ENCODE peak calls at places on chromosomes 12 and 14, in seven cellular contexts. One of them, this sample, is unnamed.

GRCh38 chr14:49549446-49549845 is 36.7 kb downstream of the RPS29 start:
- DNase-seq in hepatocyte: no peak
- DNase-seq in kidney: no peak
- DNase-seq in GM23338: no peak
- DNase-seq in Peyer's patch: no peak
- DNase-seq in CD8-positive, alpha-beta memory T cell: no peak
- DNase-seq in neuronal stem cell: no peak
- DNase-seq in this sample: no peak

GRCh38 chr12:562634-563033 is 100.6 kb downstream of the NINJ2 start:
- DNase-seq in kidney: no peak
- DNase-seq in hepatocyte: no peak
- DNase-seq in Peyer's patch: no peak
- DNase-seq in neuronal stem cell: no peak
- DNase-seq in GM23338: no peak
- DNase-seq in CD8-positive, alpha-beta memory T cell: peak; percentile 19
- DNase-seq in this sample: no peak

GRCh38 chr14:52913271-52913670 is 37.6 kb downstream of the FERMT2 start:
- DNase-seq in CD8-positive, alpha-beta memory T cell: no peak
- DNase-seq in hepatocyte: no peak
- DNase-seq in Peyer's patch: no peak
- DNase-seq in neuronal stem cell: no peak
- DNase-seq in kidney: no peak
- DNase-seq in GM23338: no peak
- DNase-seq in this sample: no peak

GRCh38 chr12:75979181-75979580 is 52.4 kb downstream of the PHLDA1 start:
- DNase-seq in hepatocyte: no peak
- DNase-seq in Peyer's patch: no peak
- DNase-seq in GM23338: no peak
- DNase-seq in kidney: no peak
- DNase-seq in neuronal stem cell: no peak
- DNase-seq in CD8-positive, alpha-beta memory T cell: peak; percentile 16
- DNase-seq in this sample: no peak

GRCh38 chr14:72604133-72604532 is 289.8 kb downstream of the DPF3 start:
- DNase-seq in kidney: no peak
- DNase-seq in neuronal stem cell: no peak
- DNase-seq in hepatocyte: no peak
- DNase-seq in CD8-positive, alpha-beta memory T cell: no peak
- DNase-seq in GM23338: no peak
- DNase-seq in Peyer's patch: no peak
- DNase-seq in this sample: no peak

GRCh38 chr14:64878775-64879634 is 702 bp downstream of the SPTB start:
- DNase-seq in GM23338: peak; percentile 54
- DNase-seq in Peyer's patch: no peak
- DNase-seq in neuronal stem cell: peak; percentile 17
- DNase-seq in hepatocyte: peak; percentile 23
- DNase-seq in CD8-positive, alpha-beta memory T cell: peak; percentile 4
- DNase-seq in kidney: no peak
- DNase-seq in this sample: no peak

GRCh38 chr14:32102152-32102787 is 25.2 kb downstream of the ARHGAP5 start:
- DNase-seq in kidney: no peak
- DNase-seq in hepatocyte: no peak
- DNase-seq in CD8-positive, alpha-beta memory T cell: no peak
- DNase-seq in Peyer's patch: no peak
- DNase-seq in GM23338: no peak
- DNase-seq in neuronal stem cell: no peak
- DNase-seq in this sample: no peak

GRCh38 chr14:103126873-103127304 is 3.6 kb downstream of the TNFAIP2 start:
- DNase-seq in Peyer's patch: no peak
- DNase-seq in kidney: peak; percentile 84
- DNase-seq in GM23338: peak; percentile 91
- DNase-seq in neuronal stem cell: peak; percentile 72
- DNase-seq in CD8-positive, alpha-beta memory T cell: no peak
- DNase-seq in hepatocyte: peak; percentile 92
- DNase-seq in this sample: no peak

GRCh38 chr12:130904064-130904463 is 32.2 kb downstream of the RAN start:
- DNase-seq in kidney: no peak
- DNase-seq in hepatocyte: no peak
- DNase-seq in CD8-positive, alpha-beta memory T cell: no peak
- DNase-seq in neuronal stem cell: no peak
- DNase-seq in GM23338: no peak
- DNase-seq in Peyer's patch: no peak
- DNase-seq in this sample: no peak

GRCh38 chr12:102067574-102068258 is 5.9 kb upstream of the WASHC3 start:
- DNase-seq in kidney: no peak
- DNase-seq in GM23338: no peak
- DNase-seq in Peyer's patch: no peak
- DNase-seq in neuronal stem cell: no peak
- DNase-seq in hepatocyte: no peak
- DNase-seq in CD8-positive, alpha-beta memory T cell: no peak
- DNase-seq in this sample: no peak

GRCh38 chr12:102064476-102064875 is 2.7 kb upstream of the WASHC3 start:
- DNase-seq in hepatocyte: no peak
- DNase-seq in neuronal stem cell: no peak
- DNase-seq in Peyer's patch: no peak
- DNase-seq in GM23338: no peak
- DNase-seq in CD8-positive, alpha-beta memory T cell: no peak
- DNase-seq in kidney: no peak
- DNase-seq in this sample: no peak

GRCh38 chr12:102069707-102070106 is 7.9 kb upstream of the WASHC3 start:
- DNase-seq in hepatocyte: no peak
- DNase-seq in Peyer's patch: no peak
- DNase-seq in CD8-positive, alpha-beta memory T cell: no peak
- DNase-seq in neuronal stem cell: no peak
- DNase-seq in kidney: no peak
- DNase-seq in GM23338: no peak
- DNase-seq in this sample: no peak
- H3K27ac ChIP-seq in hepatocyte: no peak overlapping the region
- H3K27ac ChIP-seq in Peyer's patch: no peak overlapping the region
- H3K27ac ChIP-seq in CD8-positive, alpha-beta memory T cell: no peak overlapping the region
- H3K27ac ChIP-seq in neuronal stem cell: no peak overlapping the region
- H3K27ac ChIP-seq in kidney: no peak overlapping the region
- H3K27ac ChIP-seq in GM23338: no peak overlapping the region
- H3K27ac ChIP-seq in this sample: no peak overlapping the region

DNA sequence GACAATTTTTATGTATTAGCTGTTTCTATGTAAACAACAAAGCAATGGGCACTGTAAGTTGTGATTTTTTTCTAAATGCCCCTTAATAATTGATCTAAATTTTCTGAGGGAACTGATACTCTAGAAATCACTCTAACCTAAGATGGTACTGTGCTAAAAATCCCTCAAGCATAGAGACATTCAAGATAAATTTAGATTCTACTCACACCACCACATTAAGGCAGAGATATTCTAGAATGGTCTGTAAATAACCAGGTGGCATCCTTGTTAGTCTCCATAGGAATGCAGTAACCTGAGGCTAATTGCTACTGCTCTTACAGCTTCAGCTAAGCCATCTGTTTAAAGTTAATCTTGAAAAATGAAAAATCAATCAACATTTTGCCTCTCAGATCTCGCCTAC is 87.3 kb downstream of the SLC41A2 start:
- DNase-seq in kidney: no peak
- DNase-seq in neuronal stem cell: no peak
- DNase-seq in Peyer's patch: no peak
- DNase-seq in CD8-positive, alpha-beta memory T cell: no peak
- DNase-seq in hepatocyte: no peak
- DNase-seq in GM23338: peak; percentile 40
- DNase-seq in this sample: no peak
- H3K36me3 ChIP-seq in kidney: no peaks in the 10 kb centered on the region
- H3K36me3 ChIP-seq in neuronal stem cell: no peaks in the 10 kb centered on the region
- H3K36me3 ChIP-seq in Peyer's patch: no peaks in the 10 kb centered on the region
- H3K36me3 ChIP-seq in CD8-positive, alpha-beta memory T cell: no peaks in the 10 kb centered on the region
- H3K36me3 ChIP-seq in hepatocyte: no peaks in the 10 kb centered on the region
- H3K36me3 ChIP-seq in GM23338: no peaks in the 10 kb centered on the region
- H3K36me3 ChIP-seq in this sample: no peaks in the 10 kb centered on the region

DNA sequence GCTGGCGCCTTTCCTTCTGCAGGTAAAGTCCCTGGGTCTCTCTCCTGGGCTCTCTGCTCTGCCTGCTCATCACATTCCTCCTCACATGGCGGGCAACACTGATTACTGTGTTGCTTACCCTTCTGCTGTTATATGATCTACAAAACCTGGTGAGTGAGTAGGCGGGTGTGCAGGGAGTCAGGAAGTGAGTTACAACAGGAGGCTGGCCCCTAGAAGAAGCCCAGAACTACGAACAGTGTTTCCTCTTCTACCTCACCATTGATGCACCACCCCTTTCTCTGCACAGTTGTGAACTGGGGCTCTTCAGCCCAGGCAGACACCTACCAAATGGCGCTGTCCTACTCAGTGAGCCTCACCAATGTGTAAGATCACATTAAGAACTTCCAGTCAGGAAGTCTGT is 4.9 kb upstream of the KLHL33 start:
- DNase-seq in GM23338: no peak
- DNase-seq in CD8-positive, alpha-beta memory T cell: peak; percentile 14
- DNase-seq in Peyer's patch: peak; percentile 27
- DNase-seq in kidney: no peak
- DNase-seq in hepatocyte: no peak
- DNase-seq in neuronal stem cell: no peak
- DNase-seq in this sample: no peak
- H3K4me1 ChIP-seq in GM23338: no peaks in the 10 kb centered on the region
- H3K4me1 ChIP-seq in CD8-positive, alpha-beta memory T cell: peaks cover 22% of the 10 kb centered on the region
- H3K4me1 ChIP-seq in Peyer's patch: no peaks in the 10 kb centered on the region
- H3K4me1 ChIP-seq in kidney: no peaks in the 10 kb centered on the region
- H3K4me1 ChIP-seq in hepatocyte: peaks cover 4% of the 10 kb centered on the region
- H3K4me1 ChIP-seq in neuronal stem cell: no peaks in the 10 kb centered on the region
- H3K4me1 ChIP-seq in this sample: no peaks in the 10 kb centered on the region

DNA sequence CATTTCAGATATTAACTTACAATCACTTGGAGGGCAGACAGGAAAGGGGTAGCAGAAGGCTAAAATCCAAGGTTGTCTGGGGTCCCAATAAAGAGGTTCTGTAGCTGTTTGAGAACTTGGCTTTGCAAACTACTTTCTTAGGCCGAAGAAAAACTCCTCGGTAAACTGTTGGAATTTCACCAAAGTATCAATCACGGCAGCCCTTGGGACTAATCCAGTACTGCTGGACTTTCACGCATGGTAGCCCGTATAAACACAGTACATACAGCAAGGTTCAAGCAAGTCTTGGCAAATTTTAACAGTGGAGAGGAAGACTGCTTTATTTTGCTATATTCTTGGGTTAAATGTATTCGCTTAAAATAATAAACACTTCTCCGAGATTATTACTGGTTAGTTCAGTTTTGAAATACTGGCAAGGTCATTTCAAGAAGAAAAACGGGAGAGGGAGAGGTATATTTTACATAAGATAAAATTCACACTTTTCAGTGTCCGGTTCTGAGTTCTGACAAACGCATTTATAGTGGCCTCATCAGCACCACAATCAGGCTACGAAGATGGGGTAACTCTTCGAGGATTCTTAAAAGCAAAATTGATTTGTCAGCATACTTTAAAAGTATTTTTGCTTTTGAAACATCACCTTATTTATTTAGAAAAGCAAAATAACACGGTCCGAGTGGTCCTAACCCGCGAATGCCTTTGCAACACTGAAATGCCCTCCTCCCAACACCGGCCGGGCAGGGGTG is 1.3 kb downstream of the SETD3 start:
- DNase-seq in kidney: no peak
- DNase-seq in Peyer's patch: no peak
- DNase-seq in GM23338: no peak
- DNase-seq in CD8-positive, alpha-beta memory T cell: no peak
- DNase-seq in hepatocyte: no peak
- DNase-seq in neuronal stem cell: no peak
- DNase-seq in this sample: no peak
- H3K27ac ChIP-seq in kidney: peak overlapping the region; percentile 80
- H3K27ac ChIP-seq in Peyer's patch: peak overlapping the region; percentile 94
- H3K27ac ChIP-seq in GM23338: no peak overlapping the region
- H3K27ac ChIP-seq in CD8-positive, alpha-beta memory T cell: peak overlapping the region; percentile 38
- H3K27ac ChIP-seq in hepatocyte: peak overlapping the region; percentile 88
- H3K27ac ChIP-seq in neuronal stem cell: no peak overlapping the region
- H3K27ac ChIP-seq in this sample: peak overlapping the region; percentile 86

This sample was measured in thoracic aorta.